ENCODE peak calls at places on chromosomes 3 and 15, in four cellular contexts. P, V, R and J are unnamed samples.

GRCh38 chr3:187616307-187616939 is 53.8 kb downstream of the SST start:
- DNase-seq in P (peak; percentile 61), V (peak; percentile 35), R (peak; percentile 54), J (peak; percentile 62)

GRCh38 chr15:62071711-62072308 is 5.0 kb downstream of the C2CD4A start:
- DNase-seq in P (peak; percentile 61), V (peak; percentile 29), R (peak; percentile 34), J (no peak)

GRCh38 chr15:101256756-101257155 is 4.9 kb upstream of the CHSY1 start:
- DNase-seq in P (peak; percentile 51), V (no peak), R (no peak), J (no peak)

GRCh38 chr15:47542312-47543094 is 174.8 kb upstream of the SEMA6D start:
- DNase-seq in P (no peak), V (no peak), R (no peak), J (no peak)

GRCh38 chr3:187080799-187081450 is 58.4 kb downstream of the RPL39L start:
- DNase-seq in P (no peak), V (peak; percentile 62), R (no peak), J (no peak)

GRCh38 chr3:128867200-128868125 is 12.0 kb upstream of the ACAD9 start:
- DNase-seq in P (no peak), V (no peak), R (no peak), J (no peak)

GRCh38 chr3:146507331-146508120 is 36.9 kb downstream of the PLSCR1 start:
- DNase-seq in P (no peak), V (no peak), R (peak; percentile 25), J (no peak)

GRCh38 chr3:177357352-177358084 is 160.2 kb upstream of the TBL1XR1 start:
- DNase-seq in P (peak; percentile 63), V (peak; percentile 88), R (peak; percentile 93), J (no peak)

GRCh38 chr3:184620101-184620798 is 58.7 kb downstream of the EPHB3 start:
- DNase-seq in P (peak; percentile 5), V (no peak), R (no peak), J (no peak)

GRCh38 chr15:57251308-57251707 is 125.0 kb upstream of the CGNL1 start:
- DNase-seq in P (no peak), V (no peak), R (no peak), J (no peak)

GRCh38 chr3:188584162-188584529 is 430.2 kb downstream of the LPP start:
- DNase-seq in P (peak; percentile 45), V (no peak), R (no peak), J (no peak)

GRCh38 chr3:67090472-67090871 is 92.4 kb downstream of the KBTBD8 start:
- DNase-seq in P (no peak), V (no peak), R (no peak), J (no peak)

GRCh38 chr15:91168457-91168856 is 68.4 kb downstream of the SV2B start:
- DNase-seq in P (no peak), V (no peak), R (no peak), J (no peak)

GRCh38 chr3:13565581-13566461 is 16.9 kb downstream of the FBLN2 start:
- DNase-seq in P (no peak), V (no peak), R (no peak), J (no peak)

GRCh38 chr3:185874119-185874518 is 49.3 kb upstream of the IGF2BP2 start:
- DNase-seq in P (no peak), V (no peak), R (no peak), J (no peak)

GRCh38 chr3:23587513-23587912 is 218.2 kb upstream of the UBE2E1 start:
- DNase-seq in P (no peak), V (no peak), R (no peak), J (no peak)

GRCh38 chr3:117630885-117631284 is 921.3 kb downstream of the TUSC7 start:
- DNase-seq in P (no peak), V (no peak), R (no peak), J (no peak)

DNA sequence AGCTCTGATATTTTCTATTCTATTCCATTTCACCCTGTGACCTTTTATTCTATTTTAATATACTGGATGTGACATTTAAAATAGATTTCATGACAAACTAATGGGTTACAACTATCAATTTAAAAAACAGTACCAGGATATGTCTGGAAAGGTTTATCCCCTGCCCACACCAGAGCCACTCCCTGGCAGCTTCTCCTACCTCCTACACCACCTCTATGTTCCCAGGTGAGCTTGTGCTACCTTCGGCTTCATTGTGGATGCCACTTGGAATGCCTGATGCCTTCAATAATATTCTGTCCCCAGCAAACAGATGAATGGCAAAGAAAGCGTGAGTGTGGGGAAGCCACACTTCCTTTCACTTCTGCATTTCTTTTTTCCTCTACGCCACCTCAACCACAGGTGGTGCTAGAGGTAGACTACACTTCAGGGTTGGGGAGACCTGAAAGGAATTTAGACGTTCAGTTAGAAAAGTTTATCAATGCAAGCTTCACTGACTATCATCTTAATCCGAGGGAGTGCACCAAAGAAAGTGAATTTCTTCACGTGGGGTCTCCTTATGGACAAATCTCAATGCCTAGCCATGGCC is 213.0 kb downstream of the SSR3 start:
- DNase-seq in P (no peak), V (no peak), R (no peak), J (no peak)
- TF ChIP-seq NR3C1 in P (no peak), V (no peak), R (no peak), J (no peak)

GRCh38 chr15:80309769-80310384 is 57.9 kb upstream of the CTXND1 start:
- DNase-seq in P (peak; percentile 48), V (peak; percentile 24), R (peak; percentile 37), J (peak; percentile 35)

GRCh38 chr15:80310776-80311175 is 58.8 kb upstream of the CTXND1 start:
- DNase-seq in P (no peak), V (no peak), R (no peak), J (no peak)

GRCh38 chr15:80308002-80308401 is 56.0 kb upstream of the CTXND1 start:
- DNase-seq in P (peak; percentile 31), V (peak; percentile 46), R (no peak), J (peak; percentile 72)
- TF ChIP-seq NR3C1 in P (no peak), V (no peak), R (no peak), J (no peak)

DNA sequence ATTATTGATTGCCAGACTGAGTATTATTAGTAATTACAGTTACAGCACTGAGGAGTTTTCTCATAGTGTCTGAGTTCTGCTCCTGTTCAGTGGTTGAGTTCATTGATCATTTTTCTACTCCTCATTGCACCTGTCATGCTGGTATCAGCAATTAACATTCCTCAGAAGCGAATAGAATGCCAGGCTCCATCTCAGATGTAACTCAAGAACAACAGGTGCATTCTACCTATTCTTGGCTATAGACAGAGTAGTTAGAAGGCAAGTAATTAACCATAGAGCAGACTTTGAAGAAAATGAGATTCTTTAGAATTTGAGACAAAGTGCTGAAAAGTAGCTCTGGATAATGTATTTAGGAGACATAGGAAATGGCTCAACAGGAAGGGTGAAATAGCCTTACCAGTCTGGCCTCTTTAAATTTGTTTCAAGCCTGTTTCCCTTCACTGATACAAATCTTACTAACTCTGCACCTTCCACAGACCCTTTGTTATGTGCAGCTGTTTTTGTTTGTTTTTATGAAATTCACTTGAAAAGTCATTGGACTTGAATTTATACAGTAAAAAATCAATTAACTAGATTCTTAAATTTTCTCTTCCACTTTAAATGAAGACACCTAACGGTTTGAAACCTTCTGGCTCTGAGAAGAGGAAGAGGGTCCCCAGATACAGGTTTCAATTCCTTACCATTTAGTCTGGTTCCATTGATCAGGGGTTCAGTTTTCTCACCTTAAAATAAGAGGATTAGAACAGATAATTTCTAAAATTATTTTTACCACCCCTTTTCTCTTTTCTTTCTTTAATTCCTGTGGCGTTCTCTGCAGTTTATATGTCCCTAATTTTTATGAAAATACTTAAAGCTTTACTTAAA is 109.6 kb downstream of the FNDC3B start:
- DNase-seq in P (no peak), V (no peak), R (no peak), J (no peak)
- TF ChIP-seq NR3C1 in P (no peak), V (no peak), R (no peak), J (no peak)

GRCh38 chr3:155890671-155891190 is 20.3 kb downstream of the GMPS start:
- DNase-seq in P (peak; percentile 23), V (peak; percentile 13), R (peak; percentile 96), J (no peak)

GRCh38 chr3:155889952-155890351 is 19.5 kb downstream of the GMPS start:
- DNase-seq in P (no peak), V (no peak), R (no peak), J (no peak)

GRCh38 chr3:155891341-155891740 is 20.9 kb downstream of the GMPS start:
- DNase-seq in P (no peak), V (no peak), R (no peak), J (no peak)

GRCh38 chr3:155895379-155895900 is 25.0 kb downstream of the GMPS start:
- DNase-seq in P (no peak), V (no peak), R (no peak), J (no peak)
- TF ChIP-seq NR3C1 in P (no peak), V (no peak), R (no peak), J (no peak)

GRCh38 chr3:45365060-45365459 is 23.3 kb upstream of the LARS2 start:
- DNase-seq in P (no peak), V (no peak), R (no peak), J (no peak)
- TF ChIP-seq NR3C1 in P (no peak), V (no peak), R (no peak), J (no peak)